ENCODE peak calls at places on chromosomes 4 and X, in seven cellular contexts. One of them, this sample, is unnamed.

GRCh38 chr4:105061136-105061696 is 85.5 kb upstream of the TET2 start:
- DNase-seq in activated CD4-positive, alpha-beta T cell treated with anti-CD3 and anti-CD28 coated beads for 48 hours: peak
- DNase-seq in stimulated activated CD8-positive, alpha-beta memory T cell treated with anti-CD3 and anti-CD28 coated beads, Interleukin-2, amount 100 ng/mL, for 48 hours: peak
- DNase-seq in NCI-H187 treated with DMSO at 0.1 percent for 48 hours: no peak
- DNase-seq in NT2/D1: no peak
- DNase-seq in NCI-H1092: no peak
- DNase-seq in GM13976: peak
- DNase-seq in this sample: no peak

GRCh38 chr4:142322996-142323395 is 523.1 kb downstream of the INPP4B start:
- DNase-seq in activated CD4-positive, alpha-beta T cell treated with anti-CD3 and anti-CD28 coated beads for 48 hours: no peak
- DNase-seq in stimulated activated CD8-positive, alpha-beta memory T cell treated with anti-CD3 and anti-CD28 coated beads, Interleukin-2, amount 100 ng/mL, for 48 hours: no peak
- DNase-seq in NCI-H187 treated with DMSO at 0.1 percent for 48 hours: no peak
- DNase-seq in NT2/D1: no peak
- DNase-seq in NCI-H1092: no peak
- DNase-seq in GM13976: no peak
- DNase-seq in this sample: no peak

GRCh38 chrX:119004920-119005524 is 30.6 kb downstream of the LONRF3 start:
- DNase-seq in activated CD4-positive, alpha-beta T cell treated with anti-CD3 and anti-CD28 coated beads for 48 hours: peak
- DNase-seq in stimulated activated CD8-positive, alpha-beta memory T cell treated with anti-CD3 and anti-CD28 coated beads, Interleukin-2, amount 100 ng/mL, for 48 hours: peak
- DNase-seq in NCI-H187 treated with DMSO at 0.1 percent for 48 hours: no peak
- DNase-seq in NT2/D1: peak
- DNase-seq in NCI-H1092: peak
- DNase-seq in GM13976: peak
- DNase-seq in this sample: no peak

GRCh38 chrX:10103023-10103422 is 53.8 kb upstream of the CLCN4 start:
- DNase-seq in activated CD4-positive, alpha-beta T cell treated with anti-CD3 and anti-CD28 coated beads for 48 hours: no peak
- DNase-seq in stimulated activated CD8-positive, alpha-beta memory T cell treated with anti-CD3 and anti-CD28 coated beads, Interleukin-2, amount 100 ng/mL, for 48 hours: no peak
- DNase-seq in NCI-H187 treated with DMSO at 0.1 percent for 48 hours: no peak
- DNase-seq in NT2/D1: no peak
- DNase-seq in NCI-H1092: no peak
- DNase-seq in GM13976: no peak
- DNase-seq in this sample: no peak

GRCh38 chrX:117840645-117841044 is 276.0 kb downstream of the KLHL13 start:
- DNase-seq in activated CD4-positive, alpha-beta T cell treated with anti-CD3 and anti-CD28 coated beads for 48 hours: no peak
- DNase-seq in stimulated activated CD8-positive, alpha-beta memory T cell treated with anti-CD3 and anti-CD28 coated beads, Interleukin-2, amount 100 ng/mL, for 48 hours: no peak
- DNase-seq in NCI-H187 treated with DMSO at 0.1 percent for 48 hours: no peak
- DNase-seq in NT2/D1: no peak
- DNase-seq in NCI-H1092: no peak
- DNase-seq in GM13976: no peak
- DNase-seq in this sample: no peak

GRCh38 chr4:1099684-1100335 is 13.6 kb downstream of the RNF212 start:
- DNase-seq in activated CD4-positive, alpha-beta T cell treated with anti-CD3 and anti-CD28 coated beads for 48 hours: no peak
- DNase-seq in stimulated activated CD8-positive, alpha-beta memory T cell treated with anti-CD3 and anti-CD28 coated beads, Interleukin-2, amount 100 ng/mL, for 48 hours: no peak
- DNase-seq in NCI-H187 treated with DMSO at 0.1 percent for 48 hours: no peak
- DNase-seq in NT2/D1: no peak
- DNase-seq in NCI-H1092: no peak
- DNase-seq in GM13976: peak
- DNase-seq in this sample: no peak

GRCh38 chrX:41384041-41384705 is 50.2 kb downstream of the DDX3X start:
- DNase-seq in activated CD4-positive, alpha-beta T cell treated with anti-CD3 and anti-CD28 coated beads for 48 hours: peak
- DNase-seq in stimulated activated CD8-positive, alpha-beta memory T cell treated with anti-CD3 and anti-CD28 coated beads, Interleukin-2, amount 100 ng/mL, for 48 hours: peak
- DNase-seq in NCI-H187 treated with DMSO at 0.1 percent for 48 hours: no peak
- DNase-seq in NT2/D1: no peak
- DNase-seq in NCI-H1092: no peak
- DNase-seq in GM13976: no peak
- DNase-seq in this sample: no peak

GRCh38 chrX:107626916-107627315 is 1.4 kb upstream of the PRPS1 start:
- DNase-seq in activated CD4-positive, alpha-beta T cell treated with anti-CD3 and anti-CD28 coated beads for 48 hours: no peak
- DNase-seq in stimulated activated CD8-positive, alpha-beta memory T cell treated with anti-CD3 and anti-CD28 coated beads, Interleukin-2, amount 100 ng/mL, for 48 hours: no peak
- DNase-seq in NCI-H187 treated with DMSO at 0.1 percent for 48 hours: no peak
- DNase-seq in NT2/D1: no peak
- DNase-seq in NCI-H1092: no peak
- DNase-seq in GM13976: no peak
- DNase-seq in this sample: no peak

GRCh38 chr4:3736806-3737205 is 29.4 kb upstream of the ADRA2C start:
- DNase-seq in activated CD4-positive, alpha-beta T cell treated with anti-CD3 and anti-CD28 coated beads for 48 hours: no peak
- DNase-seq in stimulated activated CD8-positive, alpha-beta memory T cell treated with anti-CD3 and anti-CD28 coated beads, Interleukin-2, amount 100 ng/mL, for 48 hours: no peak
- DNase-seq in NCI-H187 treated with DMSO at 0.1 percent for 48 hours: no peak
- DNase-seq in NT2/D1: no peak
- DNase-seq in NCI-H1092: no peak
- DNase-seq in GM13976: no peak
- DNase-seq in this sample: no peak